ENCODE peak calls at places on chromosomes 1 and 21, in ten cellular contexts. Z, S, T, D, E, L, Y, A, G and Q are unnamed samples.

GRCh38 chr1:67724928-67725560 is 40.0 kb downstream of the GADD45A start:
- DNase-seq in Z (no peak), S (no peak), T (peak), D (peak), E (no peak), L (no peak), Y (peak), A (no peak), G (no peak), Q (peak)

GRCh38 chr21:31660134-31660565 is 657 bp downstream of the SOD1 start:
- DNase-seq in Z (no peak), S (peak), T (no peak), D (no peak), E (no peak), L (no peak), Y (no peak), A (no peak), G (peak), Q (no peak)

GRCh38 chr1:2610036-2610720 is 22.6 kb downstream of the MMEL1 start:
- DNase-seq in Z (no peak), S (peak), T (peak), D (no peak), E (no peak), L (no peak), Y (no peak), A (no peak), G (no peak), Q (no peak)

GRCh38 chr1:109815809-109816791 is 52.4 kb upstream of the EPS8L3 start:
- DNase-seq in Z (no peak), S (no peak), T (no peak), D (no peak), E (peak), L (no peak), Y (no peak), A (no peak), G (no peak), Q (no peak)

GRCh38 chr1:221435510-221435909 is 306.4 kb downstream of the DUSP10 start:
- DNase-seq in Z (no peak), S (no peak), T (no peak), D (peak), E (no peak), L (peak), Y (peak), A (peak), G (peak), Q (no peak)

GRCh38 chr1:78601068-78601467 is 19.2 kb upstream of the IFI44L start:
- DNase-seq in Z (no peak), S (no peak), T (no peak), D (no peak), E (no peak), L (no peak), Y (no peak), A (no peak), G (peak), Q (no peak)

GRCh38 chr1:54705153-54705552 is 10.5 kb upstream of the TTC4 start:
- DNase-seq in Z (no peak), S (no peak), T (no peak), D (no peak), E (no peak), L (no peak), Y (no peak), A (no peak), G (no peak), Q (no peak)

GRCh38 chr21:42199488-42200463 is 19.2 kb upstream of the ABCG1 start:
- DNase-seq in Z (no peak), S (no peak), T (no peak), D (no peak), E (no peak), L (peak), Y (peak), A (no peak), G (no peak), Q (no peak)

GRCh38 chr1:244326757-244327156 is 125.0 kb downstream of the ADSS2 start:
- DNase-seq in Z (no peak), S (no peak), T (no peak), D (no peak), E (no peak), L (no peak), Y (no peak), A (no peak), G (peak), Q (no peak)

GRCh38 chr21:39881661-39882060 is 14.4 kb downstream of the PCP4 start:
- DNase-seq in Z (no peak), S (no peak), T (no peak), D (no peak), E (no peak), L (no peak), Y (no peak), A (no peak), G (no peak), Q (no peak)

GRCh38 chr1:41696381-41696780 is 211.9 kb upstream of the EDN2 start:
- DNase-seq in Z (no peak), S (no peak), T (no peak), D (no peak), E (no peak), L (no peak), Y (no peak), A (no peak), G (no peak), Q (no peak)

GRCh38 chr1:234176000-234176399 is 197.3 kb upstream of the COA6 start:
- DNase-seq in Z (no peak), S (no peak), T (no peak), D (no peak), E (no peak), L (no peak), Y (no peak), A (no peak), G (no peak), Q (no peak)

GRCh38 chr1:243946946-243947345 is 96.9 kb upstream of the AKT3 start:
- DNase-seq in Z (peak), S (no peak), T (no peak), D (no peak), E (no peak), L (no peak), Y (peak), A (no peak), G (no peak), Q (no peak)

GRCh38 chr1:221510793-221511503 is 230.9 kb downstream of the DUSP10 start:
- DNase-seq in Z (no peak), S (no peak), T (no peak), D (no peak), E (no peak), L (no peak), Y (no peak), A (no peak), G (no peak), Q (no peak)

GRCh38 chr1:67716800-67717199 is 31.8 kb downstream of the GADD45A start:
- DNase-seq in Z (no peak), S (peak), T (peak), D (no peak), E (peak), L (peak), Y (no peak), A (no peak), G (no peak), Q (no peak)

GRCh38 chr1:27646676-27647075 is 11.7 kb upstream of the FGR start:
- DNase-seq in Z (no peak), S (no peak), T (no peak), D (no peak), E (no peak), L (no peak), Y (no peak), A (no peak), G (no peak), Q (no peak)

GRCh38 chr1:241590734-241591133 is 49.4 kb downstream of the CHML start:
- DNase-seq in Z (no peak), S (no peak), T (no peak), D (no peak), E (no peak), L (no peak), Y (no peak), A (no peak), G (no peak), Q (no peak)

GRCh38 chr1:223774133-223774811 is 61.9 kb downstream of the CAPN2 start:
- DNase-seq in Z (no peak), S (no peak), T (no peak), D (peak), E (no peak), L (no peak), Y (no peak), A (no peak), G (no peak), Q (no peak)

GRCh38 chr1:15620155-15620545 is 2.9 kb downstream of the DDI2 start:
- DNase-seq in Z (no peak), S (no peak), T (no peak), D (peak), E (no peak), L (peak), Y (peak), A (no peak), G (no peak), Q (no peak)